ENCODE peak calls at places on chromosomes 16 and 17, in five cellular contexts. J, T, A, Y and Z are unnamed samples.

GRCh38 chr16:26963109-26963508 is 103.6 kb upstream of the C16orf82 start:
- DNase-seq in J (peak; percentile 12), T (no peak), A (no peak), Y (peak; percentile 10), Z (no peak)

GRCh38 chr17:50957600-50958575 is 91.7 kb upstream of the TOB1 start:
- DNase-seq in J (no peak), T (no peak), A (no peak), Y (no peak), Z (no peak)

GRCh38 chr16:85970712-85971220 is 71.8 kb downstream of the IRF8 start:
- DNase-seq in J (peak; percentile 48), T (no peak), A (no peak), Y (no peak), Z (no peak)

GRCh38 chr17:21049457-21049856 is 6.6 kb upstream of the USP22 start:
- DNase-seq in J (no peak), T (no peak), A (no peak), Y (no peak), Z (no peak)

GRCh38 chr17:12789075-12789975 is at the start of gene ARHGAP44:
- DNase-seq in J (peak; percentile 77), T (no peak), A (peak; percentile 93), Y (peak; percentile 73), Z (peak; percentile 75)

GRCh38 chr17:50902768-50903353 is 36.7 kb upstream of the TOB1 start:
- DNase-seq in J (no peak), T (no peak), A (no peak), Y (no peak), Z (no peak)

GRCh38 chr17:34816806-34817205 is 144.5 kb downstream of the CCT6B start:
- DNase-seq in J (no peak), T (no peak), A (no peak), Y (no peak), Z (no peak)

GRCh38 chr17:55609737-55610201 is 98.5 kb upstream of the SMIM36 start:
- DNase-seq in J (no peak), T (no peak), A (no peak), Y (peak; percentile 26), Z (peak; percentile 77)

GRCh38 chr17:17017343-17018014 is 24.8 kb upstream of the MPRIP start:
- DNase-seq in J (no peak), T (no peak), A (no peak), Y (no peak), Z (no peak)

GRCh38 chr16:69318177-69318910 is 7.2 kb downstream of the VPS4A start:
- DNase-seq in J (no peak), T (no peak), A (peak; percentile 78), Y (no peak), Z (no peak)

GRCh38 chr16:5504028-5504758 is 406.6 kb upstream of the EEF2KMT start:
- DNase-seq in J (no peak), T (no peak), A (no peak), Y (no peak), Z (no peak)

GRCh38 chr17:82737981-82738877 is 2.8 kb downstream of the FN3K start:
- DNase-seq in J (no peak), T (no peak), A (peak; percentile 78), Y (no peak), Z (peak; percentile 81)

GRCh38 chr16:12757546-12757945 is 46.1 kb downstream of the CPPED1 start:
- DNase-seq in J (no peak), T (no peak), A (no peak), Y (no peak), Z (no peak)

GRCh38 chr17:48725294-48726064 is 2.5 kb downstream of the PRAC2 start:
- DNase-seq in J (no peak), T (no peak), A (peak; percentile 83), Y (no peak), Z (no peak)

GRCh38 chr16:86074651-86075487 is 175.9 kb downstream of the IRF8 start:
- DNase-seq in J (no peak), T (no peak), A (no peak), Y (peak; percentile 6), Z (no peak)

GRCh38 chr17:2103456-2103855 is 48.6 kb downstream of the HIC1 start:
- DNase-seq in J (no peak), T (no peak), A (no peak), Y (no peak), Z (no peak)

GRCh38 chr17:2106308-2106707 is 51.4 kb downstream of the HIC1 start:
- DNase-seq in J (no peak), T (no peak), A (no peak), Y (no peak), Z (no peak)

GRCh38 chr17:2107506-2107905 is 52.6 kb downstream of the HIC1 start:
- DNase-seq in J (no peak), T (no peak), A (no peak), Y (no peak), Z (no peak)

GRCh38 chr17:2107050-2107449 is 52.1 kb downstream of the HIC1 start:
- DNase-seq in J (no peak), T (no peak), A (no peak), Y (no peak), Z (no peak)

GRCh38 chr17:2105663-2106062 is 50.8 kb downstream of the HIC1 start:
- DNase-seq in J (no peak), T (no peak), A (no peak), Y (no peak), Z (no peak)
- H3K27ac ChIP-seq in J (no peak overlapping the region), T (no peak overlapping the region), A (no peak overlapping the region), Y (no peak overlapping the region), Z (no peak overlapping the region)

GRCh38 chr16:82331974-82332750 is 162.1 kb upstream of the MPHOSPH6 start:
- DNase-seq in J (no peak), T (no peak), A (no peak), Y (no peak), Z (no peak)

GRCh38 chr16:82329504-82330192 is 159.6 kb upstream of the MPHOSPH6 start:
- DNase-seq in J (no peak), T (no peak), A (no peak), Y (no peak), Z (no peak)

GRCh38 chr16:82323171-82323570 is 153.1 kb upstream of the MPHOSPH6 start:
- DNase-seq in J (no peak), T (no peak), A (no peak), Y (no peak), Z (no peak)

GRCh38 chr16:82331397-82331796 is 161.4 kb upstream of the MPHOSPH6 start:
- DNase-seq in J (no peak), T (no peak), A (no peak), Y (no peak), Z (no peak)

GRCh38 chr16:82329070-82329469 is 159.0 kb upstream of the MPHOSPH6 start:
- DNase-seq in J (no peak), T (no peak), A (no peak), Y (no peak), Z (no peak)
- TF ChIP-seq EP300 in J (no peak), T (no peak), A (no peak), Y (no peak), Z (no peak)

GRCh38 chr17:77887464-77888241 is 70.8 kb upstream of the TNRC6C start:
- DNase-seq in J (peak; percentile 64), T (no peak), A (peak; percentile 88), Y (peak; percentile 70), Z (peak; percentile 56)

GRCh38 chr17:77889135-77889505 is 69.4 kb upstream of the TNRC6C start:
- DNase-seq in J (no peak), T (no peak), A (no peak), Y (no peak), Z (no peak)

GRCh38 chr17:77889866-77890760 is 68.4 kb upstream of the TNRC6C start:
- DNase-seq in J (no peak), T (no peak), A (no peak), Y (no peak), Z (no peak)

GRCh38 chr17:77887110-77887463 is 71.4 kb upstream of the TNRC6C start:
- DNase-seq in J (no peak), T (no peak), A (no peak), Y (no peak), Z (no peak)

DNA sequence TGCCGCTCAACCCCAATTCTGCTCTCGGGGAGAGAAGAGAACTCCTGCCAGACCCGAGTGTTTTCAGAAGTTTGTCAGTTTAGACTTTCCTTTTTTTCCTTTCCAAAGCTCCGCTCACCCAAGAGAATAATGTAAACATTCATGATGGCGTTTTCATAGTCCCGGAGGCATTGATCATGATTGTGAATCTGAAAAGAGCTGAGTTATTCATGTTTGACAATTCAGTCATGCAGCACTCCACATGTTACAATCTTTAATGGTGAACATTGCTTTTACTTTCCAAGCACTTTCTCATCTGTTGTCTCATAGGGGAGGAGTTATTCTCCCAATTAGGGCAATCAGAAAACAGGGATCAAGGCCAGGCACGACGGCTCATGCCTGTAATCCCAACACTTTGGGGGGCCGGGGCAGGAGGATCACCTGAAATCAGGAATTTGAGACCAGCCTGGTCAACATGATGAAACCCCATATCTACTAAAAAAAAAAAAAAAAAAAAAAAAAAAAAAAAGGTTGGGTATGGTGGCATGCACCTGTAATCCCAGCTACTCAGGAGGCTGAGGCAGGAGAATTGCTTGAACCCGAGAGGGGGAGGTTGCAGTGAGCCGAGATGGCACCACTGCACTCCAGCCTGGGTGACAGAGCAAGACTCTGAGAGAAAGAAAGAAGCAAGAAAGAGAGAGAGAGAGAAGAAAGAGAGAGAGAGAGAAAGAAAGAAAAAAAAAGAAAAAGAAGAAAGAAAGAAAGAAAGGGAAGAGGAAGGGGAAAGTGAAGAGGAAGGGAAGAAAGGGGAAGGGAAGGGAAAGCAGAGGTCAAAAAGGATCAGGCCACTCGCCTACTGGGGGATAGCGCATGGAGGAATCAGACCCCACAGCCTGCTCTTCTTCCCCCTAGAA is 70.0 kb upstream of the TNRC6C start:
- DNase-seq in J (no peak), T (no peak), A (no peak), Y (no peak), Z (no peak)
- H3K27ac ChIP-seq in J (peak overlapping the region; percentile 73), T (no peak overlapping the region), A (peak overlapping the region; percentile 71), Y (peak overlapping the region; percentile 61), Z (no peak overlapping the region)

GRCh38 chr17:79777166-79777843 is 643 bp upstream of the CBX2 start:
- DNase-seq in J (peak; percentile 73), T (no peak), A (peak; percentile 92), Y (peak; percentile 52), Z (peak; percentile 82)

GRCh38 chr17:79779088-79779529 is 1.2 kb downstream of the CBX2 start:
- DNase-seq in J (no peak), T (no peak), A (peak; percentile 66), Y (no peak), Z (no peak)

GRCh38 chr17:79778504-79779087 is 648 bp downstream of the CBX2 start:
- DNase-seq in J (no peak), T (no peak), A (peak; percentile 70), Y (no peak), Z (peak; percentile 59)

GRCh38 chr17:79776378-79777165 is 1.4 kb upstream of the CBX2 start:
- DNase-seq in J (no peak), T (no peak), A (no peak), Y (no peak), Z (no peak)

GRCh38 chr17:79777844-79778503 is at the start of gene CBX2:
- DNase-seq in J (peak; percentile 75), T (no peak), A (peak; percentile 98), Y (peak; percentile 83), Z (peak; percentile 80)
- TF ChIP-seq EP300 in J (no peak), T (no peak), A (no peak), Y (no peak), Z (no peak)